ENCODE peak calls at places on chromosomes 11 and 22, in four cellular contexts. C is Peyer's patch; N is activated CD8-positive, alpha-beta T cell treated with anti-CD3 and anti-CD28 coated beads for 36 hours; Q is fibroblast of mammary gland. D is an unnamed sample.

GRCh38 chr11:35307221-35307621 is 112.1 kb downstream of the SLC1A2 start:
- DNase-seq in C (no peak), N (no peak), Q (no peak), D (no peak)

GRCh38 chr22:27630754-27631153 is 170.8 kb downstream of the MN1 start:
- DNase-seq in C (peak; percentile 15), N (no peak), Q (no peak), D (no peak)

GRCh38 chr11:84003181-84003580 is 717.0 kb upstream of the CCDC90B start:
- DNase-seq in C (no peak), N (no peak), Q (no peak), D (no peak)

GRCh38 chr11:118224512-118225180 is at the start of gene JAML:
- DNase-seq in C (no peak), N (peak; percentile 84), Q (no peak), D (no peak)

GRCh38 chr22:42699281-42699681 is 21.4 kb downstream of the A4GALT start:
- DNase-seq in C (no peak), N (no peak), Q (peak; percentile 22), D (no peak)

GRCh38 chr11:104803770-104804169 is 94.5 kb downstream of the CASP12 start:
- DNase-seq in C (no peak), N (no peak), Q (no peak), D (no peak)

GRCh38 chr11:69400140-69400539 is 81.3 kb upstream of the LINC01488 start:
- DNase-seq in C (no peak), N (no peak), Q (no peak), D (no peak)

GRCh38 chr11:98194611-98195010 is 826.1 kb upstream of the CNTN5 start:
- DNase-seq in C (no peak), N (no peak), Q (no peak), D (no peak)

GRCh38 chr11:114346709-114347141 is 50.5 kb downstream of the NNMT start:
- DNase-seq in C (no peak), N (peak; percentile 8), Q (peak; percentile 29), D (no peak)

GRCh38 chr11:123482225-123482624 is 52.2 kb downstream of the GRAMD1B start:
- DNase-seq in C (no peak), N (no peak), Q (no peak), D (no peak)

GRCh38 chr11:94151903-94152677 is 23.4 kb downstream of the PANX1 start:
- DNase-seq in C (no peak), N (peak; percentile 50), Q (peak; percentile 92), D (no peak)

GRCh38 chr22:21691773-21692172 is 26.0 kb downstream of the PPIL2 start:
- DNase-seq in C (no peak), N (no peak), Q (no peak), D (no peak)

GRCh38 chr11:119157088-119157487 is 8.2 kb downstream of the ABCG4 start:
- DNase-seq in C (no peak), N (no peak), Q (no peak), D (no peak)

GRCh38 chr22:44383652-44384562 is 71.2 kb upstream of the SHISAL1 start:
- DNase-seq in C (peak; percentile 26), N (no peak), Q (no peak), D (no peak)

GRCh38 chr22:43895986-43896645 is 4.3 kb upstream of the PNPLA5 start:
- DNase-seq in C (no peak), N (no peak), Q (no peak), D (no peak)

GRCh38 chr11:104625246-104625645 is 273.0 kb downstream of the CASP12 start:
- DNase-seq in C (no peak), N (no peak), Q (peak; percentile 76), D (no peak)

GRCh38 chr11:121770933-121771332 is 318.2 kb upstream of the SORL1-AS1 start:
- DNase-seq in C (no peak), N (no peak), Q (no peak), D (no peak)

GRCh38 chr22:19705181-19705934 is 8.9 kb upstream of the SEPTIN5 start:
- DNase-seq in C (no peak), N (no peak), Q (no peak), D (no peak)

GRCh38 chr11:8310743-8311298 is 47.1 kb upstream of the LMO1 start:
- DNase-seq in C (peak; percentile 28), N (no peak), Q (no peak), D (no peak)

GRCh38 chr11:69297225-69297925 is 3.4 kb downstream of the MYEOV start:
- DNase-seq in C (peak; percentile 92), N (peak; percentile 97), Q (peak; percentile 98), D (peak; percentile 79)

GRCh38 chr22:37663521-37664140 is 5.1 kb downstream of the PDXP start:
- DNase-seq in C (no peak), N (no peak), Q (no peak), D (no peak)

GRCh38 chr11:34203377-34203801 is 98.0 kb downstream of the NAT10 start:
- DNase-seq in C (no peak), N (peak; percentile 13), Q (no peak), D (no peak)

GRCh38 chr11:107653077-107653476 is 58.8 kb downstream of the SLN start:
- DNase-seq in C (no peak), N (no peak), Q (no peak), D (no peak)

GRCh38 chr11:67507242-67507890 is 596 bp downstream of the CDK2AP2 start:
- DNase-seq in C (no peak), N (no peak), Q (peak; percentile 74), D (no peak)

GRCh38 chr11:134418119-134418840 is 6.2 kb upstream of the B3GAT1 start:
- DNase-seq in C (no peak), N (no peak), Q (peak; percentile 8), D (no peak)

GRCh38 chr11:128745296-128746183 is 51.7 kb downstream of the FLI1 start:
- DNase-seq in C (no peak), N (no peak), Q (peak; percentile 18), D (no peak)
- TF ChIP-seq CTCF in C (no peak), N (no peak), Q (no peak), D (no peak)

DNA sequence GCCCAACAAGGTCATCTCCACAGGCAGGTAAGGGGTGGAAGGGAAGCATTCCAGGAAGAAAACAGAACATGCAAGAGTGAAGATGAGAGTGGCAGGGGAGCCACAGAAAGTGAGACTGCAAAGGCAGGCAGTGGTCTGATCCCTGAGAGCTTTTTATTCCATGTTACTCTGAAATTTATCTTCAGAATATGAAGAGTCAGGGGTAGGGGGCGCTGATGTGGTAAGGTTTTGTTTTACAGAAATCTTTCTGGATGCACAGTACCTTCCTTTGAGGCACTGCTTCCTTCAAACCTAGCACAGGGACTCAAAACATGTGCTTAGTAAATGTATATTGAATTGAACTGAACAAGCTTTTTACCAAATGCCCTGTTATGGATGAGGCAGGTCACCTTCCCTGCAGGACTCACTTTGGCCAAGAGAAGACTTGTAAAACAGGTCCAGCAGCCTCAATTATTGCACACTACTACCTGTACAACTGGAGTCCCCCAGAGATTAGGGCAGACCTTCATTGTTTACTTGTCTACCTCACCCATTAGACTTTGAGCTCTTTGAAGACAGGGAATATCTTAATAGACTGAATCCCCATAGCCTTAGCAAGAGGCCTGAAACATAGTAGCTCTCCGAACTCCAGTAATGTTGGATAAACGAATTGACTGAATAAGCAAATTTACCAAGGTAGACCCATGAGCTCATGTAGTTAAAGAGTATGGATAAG is 2.2 kb downstream of the PAK1 start:
- DNase-seq in C (no peak), N (peak; percentile 65), Q (no peak), D (no peak)
- TF ChIP-seq CTCF in C (no peak), N (no peak), Q (peak; percentile 31), D (no peak)

GRCh38 chr11:30018443-30018842 is 1.6 kb upstream of the KCNA4 start:
- DNase-seq in C (no peak), N (no peak), Q (no peak), D (no peak)

GRCh38 chr11:30015725-30016449 is 943 bp downstream of the KCNA4 start:
- DNase-seq in C (no peak), N (no peak), Q (no peak), D (no peak)

GRCh38 chr11:30017467-30017895 is 651 bp upstream of the KCNA4 start:
- DNase-seq in C (no peak), N (no peak), Q (no peak), D (no peak)

GRCh38 chr11:30019481-30019880 is 2.7 kb upstream of the KCNA4 start:
- DNase-seq in C (no peak), N (no peak), Q (no peak), D (no peak)

GRCh38 chr11:30016588-30017363 is at the start of gene KCNA4:
- DNase-seq in C (no peak), N (no peak), Q (no peak), D (no peak)
- TF ChIP-seq CTCF in C (no peak), N (no peak), Q (no peak), D (no peak)

GRCh38 chr11:30128269-30128932 is 102.4 kb upstream of the FSHB start:
- DNase-seq in C (no peak), N (no peak), Q (peak; percentile 82), D (no peak)
- TF ChIP-seq CTCF in C (peak; percentile 35), N (peak; percentile 80), Q (peak; percentile 62), D (no peak)

DNA sequence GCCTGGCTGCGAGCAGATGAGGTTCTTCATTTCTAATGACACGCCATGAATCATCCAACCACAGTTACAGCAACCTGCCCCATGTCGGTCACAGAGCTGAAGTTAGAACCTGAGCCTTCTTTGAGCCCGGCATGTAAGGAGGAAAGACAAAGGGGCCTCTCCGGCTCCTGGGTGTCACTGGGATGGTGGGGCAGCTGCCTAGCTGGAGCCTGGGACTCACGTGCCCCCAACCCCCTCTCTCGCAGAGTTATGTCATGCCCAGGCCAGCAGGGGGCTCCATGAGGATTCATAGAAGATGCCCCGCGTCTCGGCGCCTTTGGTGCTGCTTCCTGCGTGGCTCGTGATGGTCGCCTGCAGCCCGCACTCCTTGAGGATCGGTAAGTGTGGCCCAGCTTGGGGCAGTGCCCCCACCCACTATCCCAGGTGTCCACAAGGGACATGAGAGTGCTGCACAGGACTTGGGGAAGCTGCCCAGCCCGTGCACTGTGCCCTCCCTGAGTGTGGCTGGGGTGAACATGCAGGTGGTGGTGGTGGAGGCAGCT is 148.5 kb downstream of the GRIK4 start:
- DNase-seq in C (peak; percentile 57), N (peak; percentile 34), Q (peak; percentile 56), D (no peak)
- TF ChIP-seq CTCF in C (peak; percentile 36), N (peak; percentile 38), Q (peak; percentile 29), D (no peak)

GRCh38 chr11:128940603-128941002 is 2.1 kb downstream of the TP53AIP1 start:
- DNase-seq in C (no peak), N (no peak), Q (no peak), D (no peak)

GRCh38 chr11:128941573-128942271 is 949 bp downstream of the TP53AIP1 start:
- DNase-seq in C (no peak), N (no peak), Q (no peak), D (no peak)

GRCh38 chr11:128939591-128939990 is 3.1 kb downstream of the TP53AIP1 start:
- DNase-seq in C (no peak), N (no peak), Q (no peak), D (no peak)

GRCh38 chr11:128938156-128938885 is 4.3 kb downstream of the TP53AIP1 start:
- DNase-seq in C (no peak), N (no peak), Q (no peak), D (no peak)

GRCh38 chr11:128940156-128940555 is 2.5 kb downstream of the TP53AIP1 start:
- DNase-seq in C (no peak), N (no peak), Q (no peak), D (no peak)
- TF ChIP-seq CTCF in C (no peak), N (no peak), Q (no peak), D (no peak)

GRCh38 chr11:93089474-93090102 is 108.2 kb downstream of the SLC36A4 start:
- DNase-seq in C (no peak), N (no peak), Q (peak; percentile 54), D (no peak)
- TF ChIP-seq CTCF in C (peak; percentile 14), N (no peak), Q (peak; percentile 67), D (no peak)

D was measured in uterus.